ENCODE peak calls at places on chromosomes 4 and X, in nine cellular contexts. K is adrenal gland, G is breast epithelium, U is IMR-90, A is prostate gland, D is suprapubic skin, X is esophagus squamous epithelium, Y is HCT116, L is transverse colon. H is an unnamed sample. For H3K36me3, the result is how much of the 10 kb centered on the place peaks cover.

GRCh38 chrX:46686003-46686645 is 72.8 kb downstream of the SLC9A7 start:
- DNase-seq in K (peak), G (no peak), U (peak), A (peak), D (no peak), X (no peak), Y (peak), L (peak), H (peak)

GRCh38 chr4:10083861-10084641 is 32.5 kb downstream of the WDR1 start:
- DNase-seq in K (peak), G (peak), U (no peak), A (no peak), D (peak), X (no peak), Y (no peak), L (peak), H (peak)

GRCh38 chr4:70315928-70316327 is 18.9 kb upstream of the CABS1 start:
- DNase-seq in K (no peak), G (no peak), U (no peak), A (no peak), D (no peak), X (no peak), Y (peak), L (no peak), H (no peak)

GRCh38 chr4:164977243-164978164 is at the start of gene TRIM61:
- DNase-seq in K (peak), G (no peak), U (peak), A (no peak), D (no peak), X (no peak), Y (no peak), L (peak), H (peak)

GRCh38 chrX:16963216-16963615 is 16.8 kb downstream of the REPS2 start:
- DNase-seq in K (no peak), G (no peak), U (no peak), A (no peak), D (no peak), X (no peak), Y (no peak), L (no peak), H (no peak)

GRCh38 chrX:148940411-148940996 is 440.1 kb downstream of the AFF2 start:
- DNase-seq in K (no peak), G (no peak), U (no peak), A (no peak), D (no peak), X (no peak), Y (no peak), L (no peak), H (no peak)

GRCh38 chrX:75155830-75156525 is at the start of gene ABCB7:
- DNase-seq in K (peak), G (no peak), U (peak), A (peak), D (peak), X (no peak), Y (peak), L (peak), H (peak)

GRCh38 chr4:153523941-153524386 is 57.8 kb downstream of the TMEM131L start:
- DNase-seq in K (no peak), G (no peak), U (peak), A (no peak), D (no peak), X (no peak), Y (no peak), L (no peak), H (no peak)

GRCh38 chr4:55008166-55009056 is 117.0 kb downstream of the KDR start:
- DNase-seq in K (peak), G (no peak), U (no peak), A (no peak), D (no peak), X (no peak), Y (no peak), L (no peak), H (peak)

GRCh38 chr4:73593631-73594241 is 26.5 kb downstream of the RASSF6 start:
- DNase-seq in K (no peak), G (no peak), U (peak), A (no peak), D (no peak), X (no peak), Y (peak), L (no peak), H (no peak)

GRCh38 chrX:50483283-50483682 is 12.7 kb upstream of the DGKK start:
- DNase-seq in K (no peak), G (no peak), U (no peak), A (no peak), D (no peak), X (no peak), Y (no peak), L (no peak), H (no peak)

GRCh38 chr4:94500696-94501095 is 49.0 kb downstream of the PDLIM5 start:
- DNase-seq in K (peak), G (no peak), U (no peak), A (no peak), D (no peak), X (no peak), Y (no peak), L (no peak), H (no peak)

GRCh38 chr4:100489316-100489715 is 28.5 kb downstream of the EMCN start:
- DNase-seq in K (no peak), G (no peak), U (peak), A (no peak), D (no peak), X (no peak), Y (no peak), L (no peak), H (no peak)

GRCh38 chr4:182010876-182011275 is 232.3 kb upstream of the TENM3 start:
- DNase-seq in K (no peak), G (no peak), U (peak), A (no peak), D (no peak), X (no peak), Y (no peak), L (no peak), H (no peak)

GRCh38 chrX:24498975-24499374 is 33.9 kb downstream of the PDK3 start:
- DNase-seq in K (no peak), G (no peak), U (peak), A (no peak), D (no peak), X (no peak), Y (no peak), L (no peak), H (no peak)

GRCh38 chrX:140503230-140503585 is 1.7 kb downstream of the SOX3 start:
- DNase-seq in K (no peak), G (no peak), U (no peak), A (no peak), D (no peak), X (no peak), Y (no peak), L (no peak), H (no peak)

GRCh38 chr4:88696620-88697019 is 1.0 kb downstream of the NAP1L5 start:
- DNase-seq in K (no peak), G (no peak), U (peak), A (no peak), D (no peak), X (no peak), Y (no peak), L (no peak), H (no peak)

GRCh38 chr4:89511776-89512175 is 204.2 kb upstream of the GPRIN3 start:
- DNase-seq in K (no peak), G (no peak), U (no peak), A (no peak), D (no peak), X (no peak), Y (no peak), L (no peak), H (no peak)

GRCh38 chr4:145299380-145300076 is 119.1 kb upstream of the OTUD4 start:
- DNase-seq in K (no peak), G (no peak), U (peak), A (no peak), D (no peak), X (no peak), Y (peak), L (no peak), H (no peak)

GRCh38 chrX:14916017-14916674 is 42.9 kb downstream of the MOSPD2 start:
- DNase-seq in K (no peak), G (no peak), U (peak), A (no peak), D (no peak), X (no peak), Y (no peak), L (no peak), H (no peak)

GRCh38 chr4:121449416-121449815 is 68.6 kb upstream of the QRFPR start:
- DNase-seq in K (no peak), G (no peak), U (no peak), A (no peak), D (no peak), X (no peak), Y (no peak), L (no peak), H (no peak)

GRCh38 chrX:40755291-40756249 is 20.2 kb upstream of the MED14 start:
- DNase-seq in K (peak), G (no peak), U (peak), A (peak), D (no peak), X (no peak), Y (no peak), L (no peak), H (no peak)

GRCh38 chr4:123709336-123709735 is 312.7 kb downstream of the SPRY1 start:
- DNase-seq in K (no peak), G (no peak), U (no peak), A (no peak), D (no peak), X (no peak), Y (peak), L (peak), H (no peak)

GRCh38 chrX:38919202-38919601 is 117.9 kb downstream of the MID1IP1 start:
- DNase-seq in K (no peak), G (no peak), U (no peak), A (no peak), D (no peak), X (no peak), Y (no peak), L (no peak), H (no peak)

GRCh38 chrX:97539970-97540519 is 656.3 kb downstream of the RPA4 start:
- DNase-seq in K (no peak), G (no peak), U (peak), A (no peak), D (no peak), X (no peak), Y (no peak), L (no peak), H (no peak)

GRCh38 chrX:65528705-65529340 is 5.8 kb downstream of the LAS1L start:
- DNase-seq in K (peak), G (no peak), U (peak), A (peak), D (no peak), X (no peak), Y (no peak), L (peak), H (no peak)

GRCh38 chrX:152895724-152896420 is 2.0 kb upstream of the ZNF185 start:
- DNase-seq in K (no peak), G (peak), U (no peak), A (peak), D (no peak), X (no peak), Y (peak), L (peak), H (no peak)

GRCh38 chr4:143046454-143046853 is 138.3 kb upstream of the USP38 start:
- DNase-seq in K (no peak), G (no peak), U (no peak), A (no peak), D (no peak), X (no peak), Y (no peak), L (no peak), H (no peak)

GRCh38 chrX:69136546-69137331 is 28.5 kb downstream of the PJA1 start:
- DNase-seq in K (no peak), G (no peak), U (no peak), A (no peak), D (no peak), X (no peak), Y (no peak), L (no peak), H (no peak)
- H3K4me3 ChIP-seq in K (no peak), G (peak), U (no peak), A (no peak), D (peak), X (no peak), Y (no peak), L (no peak), H (peak)

DNA sequence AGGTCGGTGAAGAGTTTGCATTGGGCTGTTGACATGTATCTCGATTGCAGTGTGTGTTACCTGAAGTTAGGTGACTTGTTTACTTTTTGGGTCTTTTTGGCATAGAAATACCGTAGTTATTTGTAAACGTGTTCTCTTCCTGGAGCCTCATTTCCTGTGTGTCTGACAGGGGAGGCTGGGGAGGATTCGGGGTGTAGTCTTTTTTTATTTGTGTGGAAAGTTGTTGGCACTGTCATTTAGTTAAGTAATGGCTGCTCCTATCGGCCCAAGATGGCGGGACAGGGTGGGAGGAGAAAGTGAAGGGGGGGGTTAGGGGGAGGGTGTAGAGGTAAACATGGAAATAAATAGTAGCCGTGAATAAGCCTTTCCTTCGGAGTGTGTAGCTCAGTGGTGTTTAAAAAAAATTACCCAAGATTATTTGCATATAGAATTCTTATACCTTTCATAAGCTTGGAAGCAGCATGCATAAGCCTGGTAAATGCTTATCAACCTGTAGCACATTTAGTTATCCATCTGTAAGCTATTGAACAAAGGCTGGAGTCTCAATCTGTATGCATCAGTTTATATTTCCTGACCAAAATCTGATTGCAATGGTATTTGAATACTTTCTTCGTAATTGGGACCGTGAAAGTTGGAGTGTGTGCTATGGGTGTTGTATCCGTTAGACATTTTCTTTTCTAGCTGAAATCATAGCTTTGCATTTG is 1.6 kb downstream of the KDM6A start:
- DNase-seq in K (no peak), G (no peak), U (peak), A (peak), D (no peak), X (no peak), Y (no peak), L (peak), H (no peak)
- TF ChIP-seq POLR2A in K (no peak), G (no peak), U (no peak), A (no peak), D (no peak), X (no peak), Y (no peak), L (no peak), H (no peak)

DNA sequence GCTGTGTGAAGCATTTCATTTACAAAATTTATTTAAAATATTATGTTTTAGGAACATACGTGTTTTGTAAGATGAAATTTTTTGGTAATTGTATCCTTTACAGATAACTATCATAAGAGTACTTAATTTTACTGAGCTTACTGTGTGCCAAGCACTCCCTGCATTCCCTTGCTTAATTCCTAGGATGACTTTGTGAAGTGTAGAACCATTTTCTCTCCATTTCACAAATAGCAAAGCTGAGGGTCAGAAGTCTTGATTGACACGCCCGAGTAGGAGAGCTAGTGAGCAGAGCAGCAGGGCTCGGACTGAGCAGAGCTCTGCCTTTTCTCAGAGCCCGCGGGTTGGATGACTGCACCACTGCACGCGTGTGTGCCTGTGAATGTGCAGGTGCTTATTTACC is 30.6 kb downstream of the PIGG start:
- DNase-seq in K (no peak), G (no peak), U (no peak), A (no peak), D (no peak), X (no peak), Y (no peak), L (no peak), H (no peak)
- H3K36me3 ChIP-seq in K (under half), G (under half), U (half or more), A (under half), D (half or more), X (under half), Y (under half), L (under half), H (under half)

GRCh38 chr4:41873380-41874295 is 61.6 kb upstream of the TMEM33 start:
- DNase-seq in K (peak), G (no peak), U (no peak), A (no peak), D (no peak), X (no peak), Y (no peak), L (no peak), H (no peak)
- H3K4me3 ChIP-seq in K (no peak), G (no peak), U (no peak), A (no peak), D (no peak), X (no peak), Y (no peak), L (no peak), H (no peak)

GRCh38 chr4:151169223-151169622 is 69.8 kb downstream of the RPS3A start:
- DNase-seq in K (peak), G (no peak), U (peak), A (no peak), D (no peak), X (no peak), Y (no peak), L (peak), H (no peak)
- TF ChIP-seq POLR2A in K (no peak), G (no peak), U (no peak), A (no peak), D (no peak), X (no peak), Y (no peak), L (no peak), H (no peak)

GRCh38 chr4:5810770-5811430 is 82.0 kb downstream of the CRMP1 start:
- DNase-seq in K (no peak), G (no peak), U (no peak), A (no peak), D (no peak), X (no peak), Y (no peak), L (no peak), H (no peak)
- H3K36me3 ChIP-seq in K (under half), G (under half), U (half or more), A (under half), D (half or more), X (under half), Y (under half), L (under half), H (under half)

DNA sequence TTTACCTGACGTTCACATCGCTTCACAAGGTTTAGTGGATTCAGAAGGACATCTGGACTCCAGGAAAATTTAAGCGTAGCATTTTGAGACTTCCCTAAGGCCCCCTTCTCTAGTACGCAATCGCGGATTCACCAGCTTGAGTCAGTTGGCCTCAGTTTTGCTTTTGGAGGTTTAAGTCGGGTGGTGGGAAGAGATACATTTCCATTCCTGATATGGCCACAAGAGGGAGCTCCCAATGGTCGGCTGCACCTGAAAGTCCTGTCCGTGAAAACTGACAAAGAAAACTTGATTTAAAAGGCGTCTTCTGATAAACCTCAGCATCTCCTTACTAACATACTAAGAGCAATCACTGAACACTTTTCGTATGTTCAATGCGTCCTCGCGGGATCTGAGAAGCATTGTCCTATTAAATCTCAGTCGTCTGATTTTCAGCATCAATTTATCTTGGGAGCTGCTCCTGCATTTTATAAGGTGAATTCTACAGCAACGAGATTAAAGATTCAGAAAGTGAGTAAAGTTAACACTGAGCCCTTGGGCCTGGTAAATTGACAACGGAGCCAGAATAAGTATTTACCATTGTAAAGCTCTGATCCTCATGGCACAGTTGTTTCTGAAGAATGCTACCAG is 50.6 kb downstream of the LGI2 start:
- DNase-seq in K (peak), G (no peak), U (peak), A (peak), D (no peak), X (no peak), Y (peak), L (peak), H (no peak)
- H3K4me3 ChIP-seq in K (no peak), G (peak), U (no peak), A (no peak), D (peak), X (no peak), Y (no peak), L (no peak), H (no peak)

GRCh38 chr4:163493643-163494359 is 689 bp upstream of the TMA16 start:
- DNase-seq in K (peak), G (no peak), U (no peak), A (no peak), D (no peak), X (no peak), Y (no peak), L (peak), H (no peak)

GRCh38 chr4:163492951-163493504 is 1.5 kb upstream of the TMA16 start:
- DNase-seq in K (no peak), G (no peak), U (no peak), A (no peak), D (no peak), X (no peak), Y (peak), L (no peak), H (no peak)

GRCh38 chr4:163495900-163496299 is 1.4 kb downstream of the TMA16 start:
- DNase-seq in K (no peak), G (no peak), U (no peak), A (no peak), D (no peak), X (no peak), Y (no peak), L (no peak), H (no peak)

GRCh38 chr4:163489929-163490328 is 4.6 kb upstream of the TMA16 start:
- DNase-seq in K (no peak), G (no peak), U (no peak), A (no peak), D (no peak), X (no peak), Y (no peak), L (no peak), H (no peak)

GRCh38 chr4:163494360-163495241 is at the start of gene TMA16:
- DNase-seq in K (peak), G (peak), U (peak), A (peak), D (peak), X (peak), Y (peak), L (peak), H (peak)
- TF ChIP-seq POLR2A in K (peak), G (no peak), U (peak), A (peak), D (no peak), X (no peak), Y (peak), L (peak), H (peak)